ENCODE peak calls at places on chromosomes 7 and 10, in five cellular contexts. I, Z, Q, J and T are unnamed samples.

GRCh38 chr7:71637578-71637977 is 505.6 kb downstream of the GALNT17 start:
- DNase-seq in Q (peak; percentile 49), I (no peak), Z (no peak), J (no peak), T (no peak)

GRCh38 chr7:1368682-1369571 is 90.3 kb downstream of the MICALL2 start:
- DNase-seq in Z (peak; percentile 98), Q (peak; percentile 35), I (peak; percentile 43), J (peak; percentile 96), T (peak; percentile 96)

GRCh38 chr10:132479603-132480221 is 57.9 kb upstream of the INPP5A start:
- DNase-seq in J (no peak), Q (no peak), I (no peak), Z (no peak), T (no peak)

GRCh38 chr10:43679509-43679908 is 30.8 kb upstream of the ZNF32 start:
- DNase-seq in J (no peak), Z (no peak), Q (peak; percentile 13), I (no peak), T (no peak)

GRCh38 chr7:80232969-80233724 is 98.5 kb downstream of the GNAI1 start:
- DNase-seq in I (no peak), Q (no peak), J (no peak), Z (no peak), T (no peak)

GRCh38 chr10:81405399-81405798 is 469.6 kb upstream of the NRG3 start:
- DNase-seq in J (no peak), I (no peak), Q (no peak), Z (no peak), T (no peak)

GRCh38 chr10:91604936-91605534 is 27.8 kb downstream of the PPP1R3C start:
- DNase-seq in J (no peak), I (peak; percentile 67), Z (no peak), Q (peak; percentile 76), T (no peak)

GRCh38 chr10:103554488-103555320 is 61.2 kb downstream of the NEURL1 start:
- DNase-seq in Q (peak; percentile 74), Z (peak; percentile 91), I (peak; percentile 58), J (peak; percentile 76), T (peak; percentile 83)

GRCh38 chr7:54839538-54840213 is 80.7 kb upstream of the SEC61G start:
- DNase-seq in Q (peak; percentile 81), Z (peak; percentile 78), J (peak; percentile 71), I (peak; percentile 78), T (peak; percentile 77)

GRCh38 chr10:76033457-76034196 is 602.2 kb downstream of the LRMDA start:
- DNase-seq in J (peak; percentile 38), I (peak; percentile 93), Z (no peak), Q (peak; percentile 86), T (peak; percentile 50)

GRCh38 chr7:13800694-13801448 is 188.6 kb downstream of the ETV1 start:
- DNase-seq in Q (peak; percentile 93), Z (no peak), I (peak; percentile 86), J (no peak), T (peak; percentile 17)

GRCh38 chr7:732094-732541 is 5.0 kb upstream of the PRKAR1B start:
- DNase-seq in Q (no peak), Z (peak; percentile 71), J (no peak), I (peak; percentile 62), T (peak; percentile 71)

GRCh38 chr7:47392241-47392759 is 189.6 kb downstream of the TNS3 start:
- DNase-seq in J (peak; percentile 18), I (no peak), Z (no peak), Q (peak; percentile 79), T (no peak)

GRCh38 chr7:234712-235553 is 42.6 kb downstream of the FAM20C start:
- DNase-seq in Z (no peak), J (no peak), Q (peak; percentile 64), I (peak; percentile 45), T (no peak)

GRCh38 chr10:17273403-17273802 is 45.4 kb downstream of the VIM start:
- DNase-seq in Q (peak; percentile 73), J (no peak), I (peak; percentile 48), Z (no peak), T (no peak)

GRCh38 chr7:107593025-107593410 is 13.0 kb downstream of the BCAP29 start:
- DNase-seq in Q (peak; percentile 25), Z (no peak), J (no peak), I (no peak), T (no peak)

GRCh38 chr7:37311282-37311868 is 137.3 kb downstream of the ELMO1 start:
- DNase-seq in J (no peak), Q (peak; percentile 24), Z (no peak), I (no peak), T (no peak)

GRCh38 chr10:7515549-7515948 is 104.7 kb upstream of the SFMBT2 start:
- DNase-seq in J (no peak), I (no peak), Z (no peak), Q (no peak), T (no peak)

GRCh38 chr10:7121154-7121797 is 289.6 kb downstream of the SFMBT2 start:
- DNase-seq in I (peak; percentile 51), Z (peak; percentile 77), J (peak; percentile 75), Q (peak; percentile 38), T (peak; percentile 90)

GRCh38 chr10:29199344-29199743 is 89.5 kb upstream of the LYZL1 start:
- DNase-seq in I (no peak), Z (peak; percentile 21), J (peak; percentile 40), Q (no peak), T (peak; percentile 32)

GRCh38 chr7:70830426-70830825 is 301.5 kb upstream of the GALNT17 start:
- DNase-seq in I (no peak), Z (no peak), J (no peak), Q (no peak), T (no peak)

GRCh38 chr7:28301148-28301641 is 111.1 kb upstream of the CREB5 start:
- DNase-seq in Q (peak; percentile 88), Z (no peak), J (no peak), I (peak; percentile 38), T (no peak)

GRCh38 chr10:93630609-93631320 is 18.4 kb downstream of the PDE6C start:
- DNase-seq in J (no peak), Z (no peak), Q (no peak), I (no peak), T (no peak)

GRCh38 chr10:42983595-42983990 is 93.3 kb upstream of the RET start:
- DNase-seq in Z (no peak), J (no peak), Q (no peak), I (no peak), T (no peak)

GRCh38 chr7:36606442-36607205 is 117.7 kb downstream of the AOAH start:
- DNase-seq in I (no peak), Q (no peak), Z (peak; percentile 60), J (peak; percentile 39), T (no peak)

GRCh38 chr7:122951006-122951405 is 44.5 kb downstream of the TAS2R16 start:
- DNase-seq in Q (no peak), I (peak; percentile 43), Z (no peak), J (no peak), T (no peak)

GRCh38 chr7:21429786-21430574 is 2.1 kb downstream of the SP4 start:
- DNase-seq in Z (no peak), Q (no peak), I (no peak), J (peak; percentile 12), T (peak; percentile 24)

GRCh38 chr7:27103489-27104226 is 1.2 kb upstream of the HOXA2 start:
- DNase-seq in J (peak; percentile 56), I (no peak), Z (no peak), Q (no peak), T (no peak)

GRCh38 chr10:21263839-21264238 is 261.6 kb downstream of the SKIDA1 start:
- DNase-seq in Q (no peak), J (no peak), Z (no peak), I (no peak), T (no peak)

GRCh38 chr7:151405588-151405987 is 4.2 kb downstream of the WDR86 start:
- DNase-seq in I (no peak), J (no peak), Z (peak; percentile 26), Q (no peak), T (no peak)
- TF ChIP-seq EZH2phosphoT487 in I (no peak), J (no peak), Z (no peak), Q (no peak), T (no peak)

GRCh38 chr7:93720106-93720505 is 145.6 kb upstream of the CALCR start:
- DNase-seq in I (no peak), Z (no peak), J (no peak), Q (no peak), T (no peak)

GRCh38 chr7:93725954-93726353 is 151.4 kb upstream of the CALCR start:
- DNase-seq in J (no peak), I (no peak), Z (no peak), Q (no peak), T (no peak)

GRCh38 chr7:93719546-93719945 is 145.0 kb upstream of the CALCR start:
- DNase-seq in Z (no peak), I (peak; percentile 29), Q (peak; percentile 62), J (no peak), T (no peak)

GRCh38 chr7:93728292-93728691 is 153.8 kb upstream of the CALCR start:
- DNase-seq in I (no peak), Z (no peak), J (no peak), Q (peak; percentile 5), T (no peak)

DNA sequence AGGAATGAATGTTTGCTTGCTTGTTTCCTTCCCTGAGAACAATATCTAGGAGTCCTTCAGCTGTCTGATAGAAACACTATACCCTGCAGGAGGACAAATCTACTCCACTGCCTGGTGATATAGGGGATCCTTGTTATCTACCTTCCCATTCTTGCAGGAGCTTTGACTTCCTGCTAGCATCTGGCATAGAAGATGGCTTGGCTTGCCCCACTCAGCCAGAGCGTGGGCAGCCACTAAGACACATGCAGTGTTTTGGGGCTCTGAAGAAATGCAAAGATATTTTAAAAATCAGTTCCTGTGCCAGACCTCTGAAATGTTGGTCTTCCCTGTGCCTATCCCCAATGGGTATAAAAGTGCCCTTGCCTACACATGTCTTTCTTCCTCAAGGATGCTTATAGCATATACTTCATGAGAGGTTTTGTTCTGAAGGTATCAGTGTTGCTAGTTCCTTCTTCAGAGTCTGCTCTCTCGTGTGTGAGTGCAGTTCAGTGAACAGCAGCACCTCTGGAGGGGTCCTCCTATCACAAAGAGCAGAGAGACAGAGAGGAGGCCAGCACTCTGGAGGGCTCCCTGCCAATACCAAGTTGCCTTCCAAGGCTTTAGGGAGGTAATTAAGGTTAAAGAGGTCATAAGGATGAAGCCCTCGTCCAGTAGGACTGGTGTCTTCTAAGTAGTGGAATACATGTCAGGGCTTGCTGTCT is 149.1 kb upstream of the CALCR start:
- DNase-seq in Z (no peak), Q (no peak), J (peak; percentile 26), I (no peak), T (peak; percentile 10)
- TF ChIP-seq EZH2phosphoT487 in Z (no peak), Q (no peak), J (no peak), I (no peak), T (no peak)

DNA sequence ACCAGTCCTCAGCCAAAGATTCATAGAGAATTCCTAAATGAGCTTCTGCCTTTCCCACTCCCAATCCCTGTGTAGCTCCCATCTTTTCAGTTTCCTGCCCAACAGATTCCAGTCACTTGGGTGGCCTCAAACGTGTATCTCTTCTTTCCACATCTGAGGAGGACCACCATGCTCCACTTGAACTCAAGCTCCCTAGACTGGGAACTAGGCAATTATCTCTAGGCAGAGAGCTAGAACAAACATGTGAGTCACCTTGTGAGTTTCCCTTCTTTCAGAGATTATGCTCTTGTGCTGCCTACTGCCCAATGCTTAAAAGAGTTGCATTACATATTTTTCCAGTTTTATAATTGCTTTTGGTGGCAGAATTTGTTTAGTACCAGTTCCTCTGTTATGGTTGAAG is 178.0 kb downstream of the MDFIC start:
- DNase-seq in Q (peak; percentile 74), Z (no peak), I (peak; percentile 71), J (no peak), T (no peak)
- TF ChIP-seq EZH2phosphoT487 in Q (no peak), Z (no peak), I (no peak), J (no peak), T (no peak)

DNA sequence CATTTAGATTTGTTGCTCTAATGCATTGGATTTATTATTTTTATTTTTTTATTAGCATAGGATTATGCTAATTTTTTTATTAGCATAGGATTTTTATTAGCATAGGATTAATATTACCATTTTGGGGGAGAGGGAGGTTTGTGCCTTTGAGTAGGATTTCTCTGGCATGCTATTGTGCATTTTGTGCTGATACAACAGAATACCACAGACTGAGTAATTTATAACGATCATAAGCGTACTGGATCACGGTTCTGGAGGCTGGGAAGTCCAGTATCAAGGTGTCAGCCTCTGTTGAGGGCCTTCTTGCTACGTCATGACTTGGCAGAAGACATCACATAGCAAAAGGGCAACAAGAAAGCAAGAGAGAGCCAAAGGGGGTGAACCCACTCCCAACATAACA is 187.5 kb downstream of the XPNPEP1 start:
- DNase-seq in Q (no peak), J (no peak), I (no peak), Z (no peak), T (no peak)
- TF ChIP-seq EZH2phosphoT487 in Q (no peak), J (no peak), I (no peak), Z (no peak), T (no peak)